ENCODE peak calls at places on chromosome 1, in four cellular contexts. Q is ELF-1, A is PC-9, R is omental fat pad. K is an unnamed sample.

GRCh38 chr1:178713270-178713669 is 11.8 kb upstream of the RALGPS2 start:
- DNase-seq in A (no peak), R (no peak), Q (no peak), K (no peak)

GRCh38 chr1:244092293-244093264 is 41.5 kb downstream of the ZBTB18 start:
- DNase-seq in A (no peak), Q (no peak), R (no peak), K (no peak)

GRCh38 chr1:15323351-15323988 is 76.4 kb downstream of the FHAD1 start:
- DNase-seq in Q (peak), R (peak), A (peak), K (peak)

GRCh38 chr1:198169704-198170103 is 12.9 kb downstream of the NEK7 start:
- DNase-seq in A (no peak), Q (no peak), R (no peak), K (no peak)

GRCh38 chr1:32062867-32063230 is 9.9 kb upstream of the TMEM39B start:
- DNase-seq in Q (no peak), A (no peak), R (no peak), K (no peak)

GRCh38 chr1:232033285-232033684 is 406.7 kb downstream of the DISC1 start:
- DNase-seq in R (no peak), A (no peak), Q (no peak), K (no peak)

GRCh38 chr1:234062166-234062565 is 157.7 kb downstream of the SLC35F3 start:
- DNase-seq in R (no peak), A (peak), Q (no peak), K (no peak)

GRCh38 chr1:27349784-27350672 is 8.2 kb downstream of the SYTL1 start:
- DNase-seq in Q (peak), R (no peak), A (no peak), K (no peak)

GRCh38 chr1:232524056-232524455 is 105.9 kb downstream of the SIPA1L2 start:
- DNase-seq in R (no peak), A (no peak), Q (no peak), K (no peak)

GRCh38 chr1:153494976-153495535 is 34.6 kb upstream of the S100A7 start:
- DNase-seq in Q (peak), A (peak), R (peak), K (peak)

GRCh38 chr1:24640288-24640687 is 2.8 kb upstream of the SRRM1 start:
- DNase-seq in Q (peak), R (no peak), A (no peak), K (no peak)

GRCh38 chr1:150881331-150882070 is 5.1 kb upstream of the ARNT start:
- DNase-seq in R (no peak), Q (no peak), A (no peak), K (no peak)

GRCh38 chr1:84253891-84254290 is 47.6 kb upstream of the SAMD13 start:
- DNase-seq in Q (no peak), A (peak), R (no peak), K (no peak)

K was measured in suprapubic skin.